ENCODE peak calls at places on chromosomes 4 and X, in ten cellular contexts. F, D, Y, Z, S, U, W, G, V and T are unnamed samples.

GRCh38 chr4:128635141-128635911 is 174.2 kb upstream of the JADE1 start:
- DNase-seq in W (peak), V (peak), Z (no peak), F (peak), U (no peak), G (no peak), D (no peak), S (peak), Y (no peak), T (peak)

GRCh38 chrX:136064661-136065043 is 79.4 kb downstream of the SLC9A6 start:
- DNase-seq in G (no peak), D (no peak), F (no peak), Y (no peak), W (no peak), S (peak), U (no peak), V (no peak), Z (no peak), T (no peak)

GRCh38 chr4:6076391-6076790 is 58.2 kb upstream of the C4orf50 start:
- DNase-seq in G (no peak), V (no peak), Z (no peak), S (no peak), F (no peak), U (no peak), D (no peak), W (no peak), Y (no peak), T (no peak)

GRCh38 chr4:137521053-137521452 is 11.2 kb downstream of the PCDH18 start:
- DNase-seq in D (no peak), V (no peak), Z (no peak), S (no peak), W (no peak), F (no peak), G (no peak), Y (no peak), U (no peak), T (no peak)

GRCh38 chr4:78484574-78484973 is 67.0 kb upstream of the ANXA3 start:
- DNase-seq in Y (no peak), W (no peak), U (no peak), Z (no peak), V (no peak), S (no peak), D (no peak), F (no peak), G (no peak), T (no peak)

GRCh38 chr4:135186002-135186401 is 984.4 kb upstream of the PABPC4L start:
- DNase-seq in Y (no peak), D (no peak), S (no peak), U (no peak), W (no peak), F (no peak), Z (no peak), G (no peak), V (no peak), T (no peak)

GRCh38 chr4:130031858-130032257 is 935.9 kb downstream of the C4orf33 start:
- DNase-seq in S (no peak), W (no peak), F (no peak), Y (no peak), G (no peak), V (no peak), D (no peak), Z (no peak), U (no peak), T (no peak)

GRCh38 chr4:70802923-70803605 is 36.6 kb downstream of the GRSF1 start:
- DNase-seq in W (no peak), G (no peak), F (no peak), U (no peak), V (no peak), D (no peak), S (peak), Y (no peak), Z (no peak), T (no peak)

GRCh38 chrX:115689931-115690330 is 129.0 kb downstream of the PLS3 start:
- DNase-seq in F (no peak), Z (no peak), S (peak), Y (no peak), V (no peak), G (no peak), U (no peak), W (no peak), D (no peak), T (no peak)

GRCh38 chr4:78059524-78059889 is 2.4 kb downstream of the FRAS1 start:
- DNase-seq in D (peak), Z (no peak), W (peak), S (peak), V (peak), U (no peak), Y (peak), G (no peak), F (peak), T (no peak)

GRCh38 chr4:168880811-168881595 is 129.1 kb downstream of the CBR4 start:
- DNase-seq in D (no peak), U (no peak), S (no peak), Z (no peak), G (no peak), Y (no peak), V (no peak), F (no peak), W (peak), T (no peak)

GRCh38 chrX:112687189-112687691 is 7.5 kb upstream of the LHFPL1 start:
- DNase-seq in W (no peak), Y (no peak), U (no peak), S (peak), V (no peak), G (no peak), F (no peak), Z (no peak), D (no peak), T (no peak)

GRCh38 chr4:86498560-86499166 is 95.5 kb upstream of the PTPN13 start:
- DNase-seq in V (no peak), G (no peak), Z (no peak), W (peak), F (no peak), S (peak), Y (no peak), D (peak), U (no peak), T (no peak)

GRCh38 chr4:8188743-8189550 is 10.1 kb upstream of the SH3TC1 start:
- DNase-seq in V (peak), D (no peak), W (no peak), G (no peak), F (peak), Z (no peak), S (no peak), U (no peak), Y (peak), T (no peak)

GRCh38 chrX:13574600-13574999 is 5.2 kb downstream of the EGFL6 start:
- DNase-seq in G (no peak), W (no peak), Y (no peak), V (no peak), U (no peak), D (no peak), S (no peak), F (no peak), Z (no peak), T (no peak)

GRCh38 chr4:8336412-8337075 is 67.0 kb downstream of the HTRA3 start:
- DNase-seq in W (no peak), F (peak), V (no peak), G (no peak), Y (no peak), D (no peak), Z (no peak), S (peak), U (no peak), T (peak)

GRCh38 chr4:79134767-79135166 is 191.1 kb downstream of the NAA11 start:
- DNase-seq in D (no peak), V (no peak), Y (no peak), G (no peak), W (no peak), Z (no peak), F (no peak), S (no peak), U (no peak), T (no peak)

GRCh38 chr4:156378053-156378665 is 424.5 kb upstream of the CTSO start:
- DNase-seq in F (no peak), V (peak), W (peak), Y (peak), G (no peak), U (no peak), D (peak), S (peak), Z (no peak), T (no peak)

GRCh38 chr4:112082954-112083586 is 62.2 kb upstream of the FAM241A start:
- DNase-seq in W (peak), S (peak), U (no peak), G (no peak), D (peak), Y (no peak), V (no peak), Z (no peak), F (no peak), T (peak)

GRCh38 chrX:154540897-154541535 is 5.6 kb downstream of the G6PD start:
- DNase-seq in Z (no peak), W (peak), G (no peak), D (no peak), V (no peak), S (no peak), Y (no peak), F (peak), U (no peak), T (no peak)

GRCh38 chrX:54950730-54951375 is 30.2 kb downstream of the TRO start:
- DNase-seq in W (no peak), D (no peak), U (no peak), F (no peak), G (no peak), S (no peak), Y (no peak), V (no peak), Z (no peak), T (no peak)

GRCh38 chr4:183348706-183349659 is 26.8 kb upstream of the CLDN24 start:
- DNase-seq in Z (no peak), F (no peak), W (no peak), G (no peak), U (no peak), V (no peak), S (peak), Y (no peak), D (no peak), T (peak)

GRCh38 chrX:138519296-138519695 is 192.2 kb downstream of the FGF13 start:
- DNase-seq in D (no peak), G (no peak), S (no peak), F (no peak), V (no peak), U (no peak), Z (no peak), W (no peak), Y (no peak), T (no peak)

GRCh38 chrX:65637335-65637734 is 30.1 kb upstream of the MSN start:
- DNase-seq in V (no peak), D (no peak), Y (no peak), F (no peak), W (no peak), Z (no peak), G (no peak), S (no peak), U (no peak), T (no peak)

GRCh38 chr4:45363931-45364330 is 637.6 kb upstream of the GNPDA2 start:
- DNase-seq in G (no peak), S (no peak), Z (no peak), D (no peak), U (no peak), V (no peak), F (no peak), W (no peak), Y (no peak), T (no peak)

GRCh38 chrX:11420851-11421250 is 127.6 kb downstream of the AMELX start:
- DNase-seq in W (no peak), Y (no peak), D (no peak), F (no peak), G (no peak), V (no peak), S (no peak), Z (no peak), U (no peak), T (no peak)

GRCh38 chr4:159071178-159071968 is 31.5 kb upstream of the RAPGEF2 start:
- DNase-seq in V (no peak), Z (no peak), G (no peak), F (no peak), S (peak), W (peak), D (peak), Y (no peak), U (no peak), T (no peak)

GRCh38 chr4:112379306-112379705 is 82.1 kb downstream of the ALPK1 start:
- DNase-seq in W (no peak), U (no peak), Z (no peak), S (no peak), G (no peak), V (no peak), Y (no peak), D (no peak), F (no peak), T (no peak)

GRCh38 chrX:10939384-10939783 is 171.7 kb upstream of the HCCS start:
- DNase-seq in F (no peak), D (no peak), V (no peak), Z (no peak), Y (no peak), G (no peak), W (peak), U (no peak), S (peak), T (peak)

GRCh38 chrX:30935985-30936384 is 46.9 kb upstream of the TAB3 start:
- DNase-seq in U (no peak), G (no peak), Z (no peak), D (peak), S (peak), V (no peak), F (peak), W (peak), Y (no peak), T (no peak)

GRCh38 chr4:4860803-4861591 is 1.5 kb downstream of the MSX1 start:
- DNase-seq in D (no peak), Y (no peak), Z (no peak), U (no peak), W (peak), S (peak), G (no peak), F (no peak), V (peak), T (peak)

GRCh38 chrX:44143061-44143602 is 169.9 kb upstream of the NDP start:
- DNase-seq in G (no peak), U (no peak), F (no peak), S (no peak), W (no peak), Z (no peak), D (no peak), V (no peak), Y (no peak), T (no peak)

GRCh38 chrX:39582091-39582490 is 515.7 kb downstream of the BCOR start:
- DNase-seq in U (no peak), S (no peak), G (no peak), D (peak), Y (no peak), F (peak), V (no peak), W (no peak), Z (no peak), T (no peak)

GRCh38 chr4:36824682-36825081 is 419.9 kb upstream of the NWD2 start:
- DNase-seq in V (no peak), Y (no peak), W (no peak), S (no peak), G (no peak), F (no peak), D (peak), U (no peak), Z (no peak), T (no peak)

GRCh38 chr4:54440394-54441223 is 211.5 kb downstream of the PDGFRA start:
- DNase-seq in Z (no peak), V (no peak), S (peak), W (no peak), Y (no peak), G (no peak), F (no peak), U (no peak), D (peak), T (no peak)

GRCh38 chr4:67700119-67700873 is 659 bp downstream of the UBA6 start:
- DNase-seq in S (peak), Y (no peak), G (no peak), Z (no peak), U (no peak), D (no peak), W (no peak), V (no peak), F (no peak), T (no peak)

GRCh38 chr4:67702166-67702565 is 1.2 kb upstream of the UBA6 start:
- DNase-seq in F (no peak), W (no peak), U (no peak), G (no peak), V (no peak), D (no peak), Y (no peak), Z (no peak), S (no peak), T (no peak)

GRCh38 chr4:67697860-67698655 is 2.9 kb downstream of the UBA6 start:
- DNase-seq in Y (no peak), F (no peak), V (no peak), U (no peak), S (no peak), Z (no peak), G (no peak), D (no peak), W (no peak), T (no peak)

GRCh38 chr4:67699603-67700002 is 1.4 kb downstream of the UBA6 start:
- DNase-seq in D (no peak), U (no peak), G (no peak), F (no peak), V (no peak), Y (no peak), W (no peak), Z (no peak), S (no peak), T (no peak)

DNA sequence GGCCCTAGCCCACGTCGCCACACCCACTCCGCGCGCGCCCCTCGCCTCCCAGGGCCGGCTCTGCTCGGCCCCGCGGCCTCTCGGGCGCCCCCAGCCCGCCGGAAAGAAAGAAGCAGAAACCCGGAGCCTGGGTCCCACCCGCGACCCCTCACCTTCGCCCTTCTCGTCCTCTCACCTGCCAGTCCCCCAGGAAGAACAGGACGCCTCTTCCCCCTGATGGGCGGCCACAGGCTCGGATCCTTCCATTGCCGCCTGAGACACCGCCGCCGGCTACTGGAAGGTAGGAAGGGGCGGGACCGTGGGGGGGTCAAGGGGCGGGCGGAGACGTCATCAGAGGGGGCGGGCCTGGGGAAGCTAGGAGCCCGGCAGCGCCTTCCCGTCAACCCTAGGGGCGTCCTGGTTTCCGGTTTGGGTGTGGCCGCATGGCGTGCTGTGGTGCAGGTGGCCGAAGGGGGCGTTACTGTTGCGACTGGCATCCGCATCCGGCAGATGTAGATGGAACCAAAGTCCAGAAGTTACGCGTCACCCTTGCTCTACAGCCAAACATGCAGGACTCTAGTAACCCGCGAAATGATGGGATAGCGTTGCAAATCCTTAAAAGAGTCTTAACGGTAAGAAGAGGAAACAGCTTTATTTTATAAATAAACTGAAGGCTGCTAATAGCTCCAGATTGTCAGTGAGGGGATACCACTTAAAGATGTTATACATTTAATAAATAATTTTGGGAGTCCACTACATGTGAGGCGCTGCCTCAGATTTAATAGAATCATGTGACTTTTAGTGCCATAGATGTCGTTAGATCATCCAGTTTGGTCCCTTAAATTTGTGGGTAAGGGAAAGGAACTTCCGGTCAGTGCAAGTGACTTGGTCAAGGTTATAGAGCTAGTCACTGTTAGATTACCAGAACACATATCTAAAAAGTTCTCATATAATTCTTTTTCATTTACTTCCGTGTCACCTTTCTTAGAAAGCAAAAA is at the start of gene UBA6:
- DNase-seq in S (peak), V (peak), W (peak), Y (peak), F (peak), U (peak), G (peak), Z (peak), D (peak), T (peak)
- TF ChIP-seq POLR2A in S (peak), V (peak), W (peak), Y (no peak), F (no peak), U (no peak), G (peak), Z (peak), D (peak), T (peak)

GRCh38 chr4:1981251-1982055 is 27.3 kb downstream of the NELFA start:
- DNase-seq in D (peak), S (peak), Z (no peak), Y (no peak), V (no peak), U (no peak), W (no peak), F (peak), G (no peak), T (no peak)
- TF ChIP-seq POLR2A in D (no peak), S (no peak), Z (no peak), Y (no peak), V (no peak), U (no peak), W (peak), F (no peak), G (no peak), T (no peak)

DNA sequence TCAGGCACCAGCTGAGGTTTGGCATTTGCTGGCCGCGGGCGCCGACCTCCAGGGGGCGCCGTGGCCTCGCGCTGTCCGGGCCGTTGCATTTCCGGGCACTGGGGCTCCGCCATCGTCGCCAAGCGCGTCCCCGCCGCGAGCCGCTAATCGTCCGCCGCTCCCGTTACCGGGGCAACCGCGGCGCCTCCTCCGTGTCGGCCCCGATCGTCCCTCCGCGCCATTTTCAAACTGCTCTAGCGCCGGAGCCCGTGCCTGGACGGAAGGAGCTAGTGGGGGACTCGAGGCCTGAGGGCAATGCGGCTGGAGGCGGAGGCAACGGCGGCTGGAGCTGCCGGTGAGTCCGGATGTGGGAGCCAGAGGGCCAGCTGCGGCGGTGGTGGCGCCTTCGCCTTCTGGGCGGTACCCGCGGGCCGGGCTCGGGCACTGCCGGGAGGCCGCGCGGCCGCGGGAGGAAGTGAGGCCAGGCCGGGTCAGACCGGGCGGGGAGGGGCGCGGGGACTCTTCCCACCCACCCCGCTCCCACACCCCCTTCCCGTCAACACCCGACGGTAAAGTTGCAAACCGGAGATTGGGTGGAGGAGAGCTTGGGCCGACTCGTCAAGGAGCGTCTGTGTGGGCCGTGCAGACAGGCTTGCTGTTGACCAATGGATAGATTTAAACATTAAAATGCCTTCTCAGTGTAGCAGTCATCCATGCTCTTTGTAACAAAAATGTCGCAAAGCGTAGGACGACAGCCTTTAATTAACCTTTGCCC is at the start of gene CEP135:
- DNase-seq in Z (peak), W (peak), F (peak), S (peak), U (peak), D (peak), G (peak), Y (peak), V (peak), T (peak)
- TF ChIP-seq POLR2A in Z (peak), W (peak), F (no peak), S (peak), U (no peak), D (peak), G (no peak), Y (no peak), V (peak), T (peak)

GRCh38 chr4:105896461-105896939 is 1.2 kb downstream of the NPNT start:
- DNase-seq in S (no peak), F (no peak), W (no peak), D (no peak), Z (no peak), G (no peak), U (no peak), Y (no peak), V (no peak), T (no peak)

GRCh38 chr4:105894570-105895323 is 524 bp upstream of the NPNT start:
- DNase-seq in Z (no peak), F (no peak), U (no peak), G (no peak), V (no peak), S (no peak), Y (no peak), W (no peak), D (peak), T (no peak)

GRCh38 chr4:105895609-105896460 is 564 bp downstream of the NPNT start:
- DNase-seq in F (no peak), W (no peak), Y (no peak), S (no peak), G (no peak), D (no peak), V (peak), U (no peak), Z (no peak), T (no peak)

GRCh38 chr4:105896984-105897760 is 1.9 kb downstream of the NPNT start:
- DNase-seq in D (no peak), S (no peak), Z (no peak), G (no peak), U (no peak), W (no peak), F (no peak), Y (no peak), V (no peak), T (no peak)

DNA sequence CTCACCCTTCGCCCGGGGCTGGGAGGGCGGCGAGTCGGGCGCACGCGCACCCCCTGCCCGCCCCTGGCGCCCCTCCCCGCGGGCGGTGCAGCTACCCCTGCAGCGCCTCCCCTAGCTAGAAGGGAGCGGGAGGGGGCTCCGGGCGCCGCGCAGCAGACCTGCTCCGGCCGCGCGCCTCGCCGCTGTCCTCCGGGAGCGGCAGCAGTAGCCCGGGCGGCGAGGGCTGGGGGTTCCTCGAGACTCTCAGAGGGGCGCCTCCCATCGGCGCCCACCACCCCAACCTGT is at the start of gene NPNT:
- DNase-seq in G (no peak), S (no peak), Y (no peak), U (no peak), W (no peak), D (no peak), Z (no peak), F (no peak), V (peak), T (no peak)
- TF ChIP-seq POLR2A in G (no peak), S (no peak), Y (no peak), U (no peak), W (no peak), D (no peak), Z (no peak), F (no peak), V (peak), T (no peak)